ENCODE peak calls at places on chromosomes 4 and X, in five cellular contexts. F is Panc1, T is chondrocyte, L is astrocyte of the spinal cord, Y is ELR. M is an unnamed sample.

GRCh38 chrX:45760187-45760742 is 559.6 kb upstream of the DIPK2B start:
- DNase-seq in L (peak), F (no peak), Y (peak), T (no peak), M (no peak)

GRCh38 chrX:96685205-96686099 is 810 bp downstream of the DIAPH2 start:
- DNase-seq in T (no peak), L (peak), F (no peak), Y (peak), M (peak)

GRCh38 chrX:153732406-153732805 is 7.8 kb downstream of the ABCD1 start:
- DNase-seq in L (no peak), T (no peak), F (no peak), Y (peak), M (no peak)

GRCh38 chr4:152348670-152349069 is 187.2 kb downstream of the FBXW7 start:
- DNase-seq in T (no peak), F (no peak), Y (no peak), L (peak), M (peak)

GRCh38 chr4:3402409-3403103 is 39.2 kb upstream of the HGFAC start:
- DNase-seq in F (no peak), L (peak), Y (peak), T (no peak), M (no peak)

GRCh38 chr4:11748169-11748872 is 319.6 kb upstream of the HS3ST1 start:
- DNase-seq in Y (peak), T (no peak), F (no peak), L (peak), M (peak)

GRCh38 chr4:140185725-140186124 is 31.7 kb upstream of the MAML3 start:
- DNase-seq in L (no peak), T (no peak), Y (no peak), F (no peak), M (no peak)

GRCh38 chrX:110145854-110146253 is 142.9 kb downstream of the TMEM164 start:
- DNase-seq in L (peak), Y (peak), F (no peak), T (no peak), M (peak)

GRCh38 chr4:15011166-15011565 is 8.9 kb downstream of the CPEB2 start:
- DNase-seq in T (no peak), Y (no peak), L (no peak), F (no peak), M (no peak)

GRCh38 chr4:18524667-18525066 is 503.1 kb upstream of the LCORL start:
- DNase-seq in F (no peak), L (no peak), Y (no peak), T (no peak), M (no peak)

GRCh38 chr4:114137984-114138383 is 158.5 kb upstream of the ARSJ start:
- DNase-seq in T (no peak), L (no peak), F (no peak), Y (no peak), M (no peak)

GRCh38 chrX:39762266-39762841 is 335.4 kb downstream of the BCOR start:
- DNase-seq in F (no peak), T (no peak), Y (peak), L (peak), M (no peak)

GRCh38 chr4:6641164-6641970 is 882 bp downstream of the MRFAP1 start:
- DNase-seq in F (no peak), T (no peak), L (peak), Y (peak), M (no peak)

GRCh38 chr4:100061835-100062234 is 111.8 kb upstream of the H2AZ1 start:
- DNase-seq in Y (peak), T (no peak), F (no peak), L (no peak), M (no peak)

GRCh38 chr4:123463869-123464268 is 67.3 kb downstream of the SPRY1 start:
- DNase-seq in L (no peak), F (no peak), Y (no peak), T (no peak), M (no peak)

GRCh38 chr4:39571504-39571903 is 44.3 kb upstream of the UGDH start:
- DNase-seq in T (no peak), Y (no peak), L (no peak), F (no peak), M (no peak)

GRCh38 chrX:21487832-21488231 is 113.6 kb downstream of the CNKSR2 start:
- DNase-seq in L (peak), F (no peak), Y (peak), T (no peak), M (peak)

GRCh38 chr4:86845593-86845992 is 3.6 kb downstream of the SLC10A6 start:
- DNase-seq in T (no peak), L (no peak), Y (no peak), F (no peak), M (no peak)

GRCh38 chr4:159267023-159267939 is 164.4 kb downstream of the RAPGEF2 start:
- DNase-seq in L (peak), T (no peak), F (no peak), Y (peak), M (no peak)

GRCh38 chrX:106780259-106780658 is 22.2 kb upstream of the TBC1D8B start:
- DNase-seq in Y (no peak), L (no peak), F (no peak), T (no peak), M (no peak)

GRCh38 chr4:81069706-81070331 is 39.3 kb downstream of the BMP3 start:
- DNase-seq in Y (peak), T (no peak), L (peak), F (peak), M (peak)

GRCh38 chr4:69383281-69383680 is 103.0 kb downstream of the UGT2B28 start:
- DNase-seq in Y (no peak), L (no peak), F (no peak), T (no peak), M (no peak)

GRCh38 chrX:69630147-69630546 is 14.2 kb downstream of the EDA start:
- DNase-seq in T (no peak), L (no peak), F (no peak), Y (no peak), M (no peak)

GRCh38 chr4:86334020-86334750 is 25.7 kb downstream of the MAPK10 start:
- DNase-seq in F (no peak), T (no peak), L (no peak), Y (no peak), M (no peak)

M was measured in H4.